ENCODE peak calls at places on chromosome X, in six cellular contexts. S is mesenchymal stem cell, Y is trophoblast cell, G is IMR-90, L is neuronal stem cell, H is mesendoderm. J is an unnamed sample.

GRCh38 chrX:130770615-130771014 is 132.4 kb downstream of the ENOX2 start:
- DNase-seq in S (peak), Y (no peak), G (peak), L (no peak), H (no peak), J (no peak)

GRCh38 chrX:11629593-11630211 is 36.0 kb downstream of the ARHGAP6 start:
- DNase-seq in S (peak), Y (no peak), G (peak), L (no peak), H (peak), J (no peak)

GRCh38 chrX:97399400-97399799 is 515.7 kb downstream of the RPA4 start:
- DNase-seq in S (peak), Y (no peak), G (peak), L (no peak), H (peak), J (no peak)

GRCh38 chrX:73913580-73913979 is 350.6 kb downstream of the CHIC1 start:
- DNase-seq in S (no peak), Y (no peak), G (peak), L (no peak), H (no peak), J (no peak)

GRCh38 chrX:20309796-20310195 is 43.1 kb upstream of the RPS6KA3 start:
- DNase-seq in S (no peak), Y (no peak), G (peak), L (no peak), H (no peak), J (no peak)

GRCh38 chrX:113512700-113513395 is 672.2 kb upstream of the AMOT start:
- DNase-seq in S (peak), Y (peak), G (peak), L (no peak), H (no peak), J (no peak)

GRCh38 chrX:123854329-123854728 is 5.5 kb upstream of the XIAP start:
- DNase-seq in S (no peak), Y (no peak), G (peak), L (no peak), H (no peak), J (no peak)

GRCh38 chrX:136048446-136048845 is 63.2 kb downstream of the SLC9A6 start:
- DNase-seq in S (no peak), Y (no peak), G (peak), L (no peak), H (no peak), J (no peak)

GRCh38 chrX:67574696-67575095 is 30.9 kb downstream of the AR start:
- DNase-seq in S (no peak), Y (no peak), G (no peak), L (no peak), H (no peak), J (no peak)

GRCh38 chrX:48468247-48468671 is 1.8 kb downstream of the SLC38A5 start:
- DNase-seq in S (no peak), Y (no peak), G (no peak), L (no peak), H (peak), J (no peak)

GRCh38 chrX:79081895-79082512 is 62.5 kb upstream of the GPR174 start:
- DNase-seq in S (peak), Y (peak), G (peak), L (peak), H (peak), J (no peak)

GRCh38 chrX:48997865-48998264 is 4.2 kb downstream of the GRIPAP1 start:
- DNase-seq in S (no peak), Y (no peak), G (no peak), L (no peak), H (no peak), J (no peak)

GRCh38 chrX:55754861-55755294 is 37.3 kb downstream of the RRAGB start:
- DNase-seq in S (no peak), Y (no peak), G (no peak), L (no peak), H (no peak), J (no peak)

GRCh38 chrX:10533686-10534365 is 86.6 kb downstream of the MID1 start:
- DNase-seq in S (no peak), Y (no peak), G (no peak), L (no peak), H (no peak), J (no peak)

GRCh38 chrX:106742831-106743230 is 16.3 kb downstream of the RNF128 start:
- DNase-seq in S (peak), Y (peak), G (peak), L (no peak), H (no peak), J (no peak)

GRCh38 chrX:47674776-47675175 is 15.8 kb upstream of the UXT start:
- DNase-seq in S (no peak), Y (peak), G (no peak), L (no peak), H (no peak), J (no peak)

GRCh38 chrX:68942141-68942540 is 113.3 kb downstream of the EFNB1 start:
- DNase-seq in S (no peak), Y (no peak), G (no peak), L (no peak), H (no peak), J (peak)

GRCh38 chrX:30301977-30302376 is 7.2 kb downstream of the NR0B1 start:
- DNase-seq in S (no peak), Y (no peak), G (peak), L (peak), H (peak), J (no peak)

GRCh38 chrX:67351411-67351810 is 192.4 kb upstream of the AR start:
- DNase-seq in S (no peak), Y (no peak), G (no peak), L (no peak), H (no peak), J (no peak)

GRCh38 chrX:130228871-130229270 is 39.8 kb downstream of the ZNF280C start:
- DNase-seq in S (no peak), Y (no peak), G (no peak), L (no peak), H (no peak), J (no peak)

GRCh38 chrX:24702362-24703184 is 8.9 kb downstream of the POLA1 start:
- DNase-seq in S (no peak), Y (no peak), G (no peak), L (no peak), H (no peak), J (no peak)

GRCh38 chrX:19855700-19856381 is 31.6 kb downstream of the SH3KBP1 start:
- DNase-seq in S (no peak), Y (peak), G (no peak), L (no peak), H (peak), J (no peak)

GRCh38 chrX:1673337-1673736 is 58.5 kb downstream of the ASMT start:
- DNase-seq in S (no peak), Y (peak), G (no peak), L (no peak), H (peak), J (no peak)

GRCh38 chrX:17377047-17377692 is 2.2 kb downstream of the NHS start:
- DNase-seq in S (no peak), Y (peak), G (peak), L (peak), H (peak), J (peak)

DNA sequence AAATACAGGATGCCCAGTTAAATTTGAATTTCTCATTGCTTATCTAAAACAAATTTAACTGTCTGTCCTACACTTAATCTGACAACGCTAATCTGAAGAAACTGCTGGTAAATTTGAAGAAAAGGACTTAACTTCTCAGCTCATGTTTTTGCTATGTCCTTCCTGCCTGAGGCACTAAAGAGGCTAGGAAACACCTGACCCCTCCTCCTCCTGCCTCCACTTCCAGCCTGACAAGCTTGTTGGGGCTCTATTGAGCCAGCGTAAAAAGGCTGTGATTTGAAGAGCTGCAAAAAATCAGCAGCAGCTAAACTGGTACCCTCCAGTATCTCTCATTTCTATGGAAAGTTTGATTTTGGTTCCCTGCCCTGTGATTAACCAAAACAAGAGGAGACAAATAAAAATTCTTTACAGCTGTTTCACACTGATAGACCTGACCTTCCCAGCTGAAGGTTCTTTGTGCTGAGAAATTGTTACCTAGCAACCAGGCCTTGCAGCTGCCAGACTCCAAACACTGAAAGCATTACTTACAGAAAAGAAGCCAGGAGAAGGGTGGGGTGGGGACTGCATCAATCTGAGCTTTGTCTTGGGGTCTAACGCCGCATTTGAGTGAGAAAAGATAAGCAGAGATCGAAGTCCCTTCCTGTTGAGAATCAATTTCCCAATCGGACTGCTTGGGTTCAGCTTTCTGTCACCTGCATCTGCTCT is 34.9 kb downstream of the DCX start:
- DNase-seq in S (no peak), Y (peak), G (no peak), L (peak), H (peak), J (no peak)
- H2BK120ac ChIP-seq in S (no peak), Y (no peak), G (no peak), L (no peak), H (no peak), J (no peak)

DNA sequence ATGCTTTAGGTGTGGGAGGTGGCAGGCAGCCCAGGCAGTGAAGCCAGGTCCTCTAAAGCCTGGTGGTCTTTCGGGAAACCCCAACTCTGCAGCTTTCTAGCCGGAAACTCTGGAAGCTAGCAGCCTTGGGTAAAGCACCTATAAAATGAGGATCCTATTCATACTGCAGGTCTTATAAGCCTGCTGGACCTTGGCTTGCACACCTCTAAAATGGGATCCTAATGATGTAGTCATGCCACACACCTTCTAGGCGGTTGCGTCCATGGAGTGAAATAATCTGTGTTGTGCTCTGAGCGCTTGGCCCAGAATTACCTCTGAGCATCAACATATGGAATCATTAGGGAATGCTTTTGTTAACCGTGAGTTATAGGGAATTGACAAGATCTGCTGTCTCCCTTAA is 36.0 kb upstream of the STS start:
- DNase-seq in S (no peak), Y (no peak), G (no peak), L (no peak), H (no peak), J (no peak)
- H3K4me3 ChIP-seq in S (no peak), Y (no peak), G (no peak), L (no peak), H (no peak), J (no peak)

GRCh38 chrX:40818236-40818635 is 82.9 kb upstream of the MED14 start:
- DNase-seq in S (no peak), Y (no peak), G (peak), L (no peak), H (no peak), J (no peak)
- H2BK120ac ChIP-seq in S (no peak), Y (no peak), G (no peak), L (no peak), H (no peak), J (no peak)

DNA sequence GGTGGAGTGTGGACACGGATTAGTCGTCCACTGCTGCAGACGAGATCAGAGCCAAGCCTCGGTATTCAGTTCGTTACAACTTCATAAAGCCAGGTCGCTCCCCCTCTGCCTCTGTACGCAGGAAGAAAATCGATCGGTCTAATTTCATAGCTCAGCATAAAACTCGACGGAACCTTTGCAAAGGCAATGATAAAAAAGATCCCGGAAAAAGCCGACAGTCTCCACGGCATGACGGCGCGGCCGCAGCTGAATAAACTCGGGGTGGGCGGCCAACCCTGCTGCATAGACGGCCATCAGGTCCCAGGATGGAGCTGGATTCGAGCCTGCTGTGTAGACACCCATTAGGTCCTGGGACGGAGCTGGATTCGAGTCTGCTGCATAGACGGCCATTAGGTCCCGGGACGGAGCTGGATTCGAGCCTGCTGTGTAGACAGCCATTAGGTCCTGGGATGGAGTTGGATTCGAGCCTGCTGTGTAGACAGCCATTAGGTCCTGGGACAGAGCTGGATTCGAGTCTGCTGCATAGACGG is 113.8 kb upstream of the PPP2R3B start:
- DNase-seq in S (no peak), Y (no peak), G (no peak), L (no peak), H (no peak), J (no peak)
- H3K4me3 ChIP-seq in S (no peak), Y (no peak), G (no peak), L (peak), H (no peak), J (peak)

DNA sequence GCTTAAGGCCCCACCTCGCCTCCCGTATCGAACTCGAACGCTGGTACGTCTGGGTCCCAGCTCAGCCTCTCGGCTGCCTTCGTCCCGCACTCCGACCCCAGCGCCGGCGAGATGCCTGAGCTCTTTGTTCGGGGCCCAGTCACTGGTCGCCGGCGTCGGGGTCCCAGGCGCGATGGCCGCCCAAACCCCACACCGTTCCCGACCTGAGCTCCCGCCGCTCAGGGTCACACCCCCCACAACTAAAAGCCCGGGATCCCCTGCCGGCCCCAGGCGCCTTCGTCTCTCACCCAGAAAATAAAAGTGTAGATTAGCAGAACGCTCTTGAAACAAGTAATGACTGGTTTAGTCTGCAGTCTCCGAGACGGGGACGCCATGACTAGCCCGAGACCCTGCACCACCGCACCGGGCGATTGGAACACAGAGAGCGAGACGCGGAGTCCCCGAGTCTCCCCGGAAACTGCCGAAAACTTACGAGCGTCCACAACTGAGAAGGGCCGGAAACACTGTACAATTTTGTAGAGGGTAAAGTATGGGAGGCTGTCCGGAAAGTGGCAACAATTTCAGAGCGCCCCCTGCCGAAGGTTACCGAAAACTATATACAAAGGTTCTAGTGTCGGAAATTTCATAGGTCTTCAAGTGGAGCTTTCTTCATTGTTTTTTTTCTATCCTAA is at the start of gene TSPAN6:
- DNase-seq in S (peak), Y (peak), G (peak), L (peak), H (peak), J (peak)
- H2BK120ac ChIP-seq in S (no peak), Y (peak), G (peak), L (no peak), H (no peak), J (no peak)